ENCODE peak calls at places on chromosomes 7 and 10, in four cellular contexts. Z is SK-MEL-5; W is HuH-7.5; G is activated CD8-positive, alpha-beta T cell treated with anti-CD3 and anti-CD28 coated beads for 36 hours. R is an unnamed sample.

GRCh38 chr10:121598261-121599249 is at the start of gene FGFR2:
- DNase-seq in Z (peak; percentile 55), W (peak; percentile 77), G (peak; percentile 12), R (peak; percentile 84)

GRCh38 chr7:13062596-13062995 is 375.2 kb downstream of the ARL4A start:
- DNase-seq in Z (no peak), W (no peak), G (no peak), R (no peak)

GRCh38 chr7:21020667-21021066 is 234.0 kb upstream of the SP8 start:
- DNase-seq in Z (no peak), W (no peak), G (no peak), R (no peak)

GRCh38 chr7:94393251-94393758 is 1.4 kb upstream of the COL1A2 start:
- DNase-seq in Z (no peak), W (no peak), G (no peak), R (peak; percentile 6)

GRCh38 chr10:86294346-86295265 is 72.0 kb downstream of the GRID1 start:
- DNase-seq in Z (no peak), W (no peak), G (no peak), R (no peak)

GRCh38 chr7:105951597-105951996 is 11.5 kb upstream of the CDHR3 start:
- DNase-seq in Z (no peak), W (no peak), G (no peak), R (no peak)

GRCh38 chr7:70017371-70017770 is 419.1 kb downstream of the AUTS2 start:
- DNase-seq in Z (no peak), W (no peak), G (no peak), R (no peak)

GRCh38 chr7:103915958-103916357 is 73.5 kb downstream of the RELN start:
- DNase-seq in Z (no peak), W (no peak), G (peak; percentile 5), R (peak; percentile 3)

GRCh38 chr7:35468606-35469005 is 214.7 kb upstream of the TBX20 start:
- DNase-seq in Z (no peak), W (no peak), G (no peak), R (no peak)

GRCh38 chr7:101506531-101506930 is 122.6 kb downstream of the MYL10 start:
- DNase-seq in Z (no peak), W (no peak), G (no peak), R (no peak)

GRCh38 chr7:98194672-98195457 is 16.4 kb upstream of the BHLHA15 start:
- DNase-seq in Z (no peak), W (no peak), G (no peak), R (no peak)

GRCh38 chr7:732094-732541 is 5.0 kb upstream of the PRKAR1B start:
- DNase-seq in Z (peak; percentile 15), W (peak; percentile 93), G (peak; percentile 16), R (no peak)

GRCh38 chr10:51204691-51205090 is 130.4 kb downstream of the PRKG1 start:
- DNase-seq in Z (no peak), W (no peak), G (no peak), R (no peak)

GRCh38 chr7:22251284-22251683 is 105.7 kb downstream of the RAPGEF5 start:
- DNase-seq in Z (no peak), W (no peak), G (no peak), R (no peak)

GRCh38 chr7:111232249-111233084 is 141.5 kb downstream of the LRRN3 start:
- DNase-seq in Z (no peak), W (no peak), G (no peak), R (peak; percentile 37)

GRCh38 chr10:33129181-33129928 is 171.3 kb upstream of the ITGB1 start:
- DNase-seq in Z (no peak), W (no peak), G (no peak), R (no peak)

GRCh38 chr10:65931291-65932080 is 994.4 kb upstream of the LRRTM3 start:
- DNase-seq in Z (no peak), W (no peak), G (no peak), R (no peak)

GRCh38 chr7:39228946-39229345 is 251.2 kb downstream of the POU6F2 start:
- DNase-seq in Z (peak; percentile 59), W (no peak), G (no peak), R (no peak)

GRCh38 chr10:30437039-30437781 is 3.2 kb downstream of the MAP3K8 start:
- DNase-seq in Z (no peak), W (no peak), G (peak; percentile 60), R (peak; percentile 40)

GRCh38 chr10:7794627-7795026 is 6.7 kb downstream of the ATP5F1C start:
- DNase-seq in Z (no peak), W (no peak), G (no peak), R (no peak)

R was measured in A673.